ENCODE peak calls at places on chromosomes 4 and X, in four cellular contexts. P, Z, Y and W are unnamed samples. For H3K4me1, the result is how much of the 10 kb centered on the place peaks cover.

GRCh38 chr4:6116696-6117285 is 83.6 kb downstream of the JAKMIP1 start:
- DNase-seq in P (no peak), Z (peak), Y (no peak), W (no peak)

GRCh38 chr4:37661643-37662221 is 24.4 kb downstream of the RELL1 start:
- DNase-seq in P (no peak), Y (peak), Z (no peak), W (no peak)

GRCh38 chrX:50707955-50708694 is 105.9 kb downstream of the SHROOM4 start:
- DNase-seq in P (no peak), Y (no peak), Z (peak), W (no peak)

GRCh38 chr4:156138781-156139280 is 185.2 kb upstream of the CTSO start:
- DNase-seq in Z (no peak), Y (no peak), P (no peak), W (no peak)

GRCh38 chrX:17977696-17978095 is 116.6 kb upstream of the RAI2 start:
- DNase-seq in P (no peak), Z (no peak), Y (no peak), W (no peak)

GRCh38 chr4:6617246-6617645 is 23.2 kb upstream of the MRFAP1 start:
- DNase-seq in Y (no peak), Z (no peak), P (no peak), W (no peak)

GRCh38 chrX:118698516-118699247 is 28.7 kb upstream of the IL13RA1 start:
- DNase-seq in P (no peak), Y (peak), Z (no peak), W (no peak)

GRCh38 chrX:43581888-43582539 is 74.1 kb upstream of the MAOA start:
- DNase-seq in P (no peak), Z (no peak), Y (no peak), W (no peak)

GRCh38 chr4:123606946-123607542 is 210.4 kb downstream of the SPRY1 start:
- DNase-seq in Y (no peak), P (no peak), Z (no peak), W (no peak)

GRCh38 chr4:189525304-189525703 is 415.4 kb upstream of the FRG1 start:
- DNase-seq in P (no peak), Y (no peak), Z (no peak), W (no peak)

GRCh38 chr4:147587061-147587460 is 30.1 kb upstream of the TMEM184C start:
- DNase-seq in Y (no peak), Z (no peak), P (no peak), W (no peak)

GRCh38 chrX:19183777-19184485 is 61.7 kb upstream of the ADGRG2 start:
- DNase-seq in Z (peak), P (no peak), Y (no peak), W (no peak)

GRCh38 chr4:107931775-107932321 is 499 bp downstream of the CYP2U1 start:
- DNase-seq in Y (no peak), P (no peak), Z (no peak), W (peak)

GRCh38 chrX:15344106-15344505 is 8.8 kb upstream of the PIGA start:
- DNase-seq in Z (no peak), P (no peak), Y (no peak), W (no peak)

GRCh38 chr4:175961604-175962003 is 104.0 kb upstream of the WDR17 start:
- DNase-seq in Y (no peak), P (no peak), Z (no peak), W (no peak)

GRCh38 chr4:24169956-24170355 is 280.1 kb upstream of the PPARGC1A start:
- DNase-seq in Y (no peak), P (no peak), Z (no peak), W (no peak)

GRCh38 chr4:150302553-150302952 is 224.3 kb downstream of the DCLK2 start:
- DNase-seq in Y (peak), Z (no peak), P (peak), W (peak)

GRCh38 chr4:187333151-187333550 is 609.5 kb upstream of the FAT1 start:
- DNase-seq in Z (no peak), P (no peak), Y (no peak), W (no peak)

GRCh38 chrX:51507551-51507950 is 11.2 kb upstream of the NUDT11 start:
- DNase-seq in Z (no peak), Y (no peak), P (no peak), W (no peak)

GRCh38 chr4:67542076-67542475 is 3.2 kb downstream of the CENPC start:
- DNase-seq in Y (no peak), P (no peak), Z (no peak), W (no peak)

GRCh38 chr4:20445933-20446723 is 194.4 kb downstream of the SLIT2 start:
- DNase-seq in P (no peak), Y (no peak), Z (no peak), W (no peak)

GRCh38 chr4:151415978-151416377 is 7.0 kb downstream of the FHIP1A start:
- DNase-seq in Z (no peak), Y (peak), P (no peak), W (no peak)

GRCh38 chrX:20026278-20026677 is 35.4 kb upstream of the BCLAF3 start:
- DNase-seq in Z (no peak), P (no peak), Y (no peak), W (no peak)

GRCh38 chrX:20514358-20514757 is 247.6 kb upstream of the RPS6KA3 start:
- DNase-seq in Z (no peak), Y (peak), P (no peak), W (no peak)

GRCh38 chr4:16579866-16580265 is 318.6 kb downstream of the LDB2 start:
- DNase-seq in Z (no peak), P (no peak), Y (no peak), W (no peak)

GRCh38 chrX:124230573-124231300 is 101.7 kb upstream of the TEX13D start:
- DNase-seq in Y (no peak), P (no peak), Z (no peak), W (no peak)

GRCh38 chrX:78514852-78515251 is 144.3 kb downstream of the RTL3 start:
- DNase-seq in Z (no peak), Y (no peak), P (no peak), W (no peak)

GRCh38 chr4:122000849-122001248 is 49.0 kb upstream of the TRPC3 start:
- DNase-seq in P (no peak), Y (no peak), Z (no peak), W (no peak)

GRCh38 chr4:140103676-140104075 is 50.3 kb downstream of the MAML3 start:
- DNase-seq in Y (peak), Z (no peak), P (no peak), W (no peak)

GRCh38 chr4:1512738-1513660 is 106.8 kb upstream of the NKX1-1 start:
- DNase-seq in Z (peak), Y (peak), P (peak), W (peak)

GRCh38 chr4:119623025-119623424 is 5.6 kb downstream of the PDE5A start:
- DNase-seq in Y (peak), Z (no peak), P (no peak), W (no peak)

DNA sequence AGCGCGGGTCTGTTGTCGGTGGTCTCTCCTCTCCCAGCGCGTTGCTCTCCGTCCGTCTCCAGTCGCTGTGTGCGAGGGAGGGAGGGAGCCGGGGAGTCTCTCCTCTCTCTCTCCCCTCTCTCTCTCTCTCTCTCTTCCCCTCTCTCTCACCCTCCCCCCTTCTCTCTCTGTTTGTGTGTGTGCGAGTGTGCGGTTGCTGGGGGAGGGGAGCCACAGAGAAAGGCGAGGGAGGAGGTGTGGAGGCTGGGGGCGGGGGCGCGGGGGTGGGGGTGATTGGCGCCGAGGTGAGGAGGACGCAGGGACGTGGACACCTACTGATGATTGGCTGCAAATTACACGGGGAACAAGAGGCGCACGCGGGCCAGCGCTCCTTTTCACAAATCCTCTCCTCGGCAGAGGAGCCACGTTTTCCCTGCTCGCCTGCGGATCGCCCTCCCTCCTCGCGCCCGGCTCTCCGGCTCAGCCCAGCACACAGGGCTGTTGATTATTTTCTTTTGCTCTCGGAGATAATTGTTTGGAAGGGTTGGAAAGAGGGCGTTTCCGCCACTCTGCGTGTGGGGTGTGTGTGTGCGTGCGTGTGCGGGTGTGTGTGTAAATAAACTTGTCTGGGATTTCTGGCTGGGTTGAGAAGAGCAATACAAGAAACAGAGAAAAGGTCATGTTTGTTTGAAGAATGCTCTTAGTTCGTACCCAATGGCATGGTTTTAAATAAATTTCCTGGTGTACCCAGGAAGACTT is at the start of gene CXXC4:
- DNase-seq in Z (peak), P (peak), Y (peak), W (peak)
- TF ChIP-seq POLR2A in Z (peak), P (no peak), Y (no peak), W (no peak)

DNA sequence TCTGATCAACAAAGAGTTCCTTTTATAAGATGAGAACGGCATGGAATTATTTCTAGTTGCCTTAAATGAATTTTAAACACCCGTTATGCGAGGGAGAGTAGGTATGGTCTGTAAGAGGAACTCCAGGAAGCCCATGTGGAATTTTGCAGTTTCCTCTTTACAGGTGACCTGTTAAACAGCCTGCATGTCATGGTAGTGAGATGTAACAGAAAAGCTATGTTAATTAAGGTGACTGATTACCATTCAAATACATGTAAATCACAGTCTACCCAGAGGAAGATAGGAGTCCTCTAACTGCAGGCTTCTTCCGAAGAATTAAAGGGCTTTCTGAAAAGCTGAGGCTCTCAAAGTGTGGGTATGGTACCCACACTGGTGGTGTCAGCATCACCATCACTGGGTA is 163.6 kb downstream of the CBR4 start:
- DNase-seq in Z (no peak), P (no peak), Y (no peak), W (no peak)
- H3K4me1 ChIP-seq in Z (under half), P (under half), Y (under half), W (under half)

GRCh38 chrX:46912098-46912672 is at the start of gene JADE3:
- DNase-seq in Y (peak), Z (peak), P (peak), W (peak)
- TF ChIP-seq POLR2A in Y (no peak), Z (peak), P (no peak), W (peak)

DNA sequence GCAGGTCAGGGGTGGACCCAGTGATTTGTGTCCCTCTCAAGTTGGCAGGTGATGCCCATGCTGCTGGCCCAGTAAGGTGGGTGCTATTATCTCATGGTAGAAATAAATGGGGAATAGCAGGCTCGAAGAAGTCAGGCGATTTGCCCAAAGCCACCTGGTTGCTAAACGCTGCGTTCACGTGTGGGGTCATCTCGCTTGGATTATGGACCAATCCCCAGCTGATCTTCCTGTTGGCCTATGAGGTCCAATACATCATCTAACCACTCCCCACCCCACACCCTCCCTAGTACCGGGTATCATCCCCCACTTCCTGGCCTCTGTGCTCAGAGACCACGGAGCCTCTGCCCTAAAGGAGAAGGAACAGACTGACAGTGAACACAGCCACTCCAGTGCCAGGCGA is 18.3 kb upstream of the MSX1 start:
- DNase-seq in Z (no peak), Y (no peak), P (no peak), W (no peak)
- H3K4me1 ChIP-seq in Z (under half), Y (under half), P (under half), W (under half)

GRCh38 chr4:25922812-25923369 is 8.9 kb downstream of the SMIM20 start:
- DNase-seq in Y (no peak), P (no peak), Z (no peak), W (no peak)
- TF ChIP-seq POLR2A in Y (no peak), P (no peak), Z (no peak), W (no peak)

GRCh38 chr4:7852568-7853185 is 87.0 kb downstream of the AFAP1 start:
- DNase-seq in P (no peak), Z (no peak), Y (no peak), W (no peak)

GRCh38 chr4:7855731-7856130 is 83.9 kb downstream of the AFAP1 start:
- DNase-seq in P (no peak), Z (no peak), Y (no peak), W (no peak)

GRCh38 chr4:7854697-7855370 is 84.8 kb downstream of the AFAP1 start:
- DNase-seq in P (no peak), Y (no peak), Z (no peak), W (no peak)

GRCh38 chr4:7854211-7854610 is 85.5 kb downstream of the AFAP1 start:
- DNase-seq in P (no peak), Z (no peak), Y (no peak), W (no peak)

GRCh38 chr4:7853271-7853670 is 86.4 kb downstream of the AFAP1 start:
- DNase-seq in Y (no peak), Z (no peak), P (no peak), W (no peak)
- H3K4me1 ChIP-seq in Y (under half), Z (under half), P (under half), W (under half)

GRCh38 chrX:11757729-11758399 is at the start of gene MSL3:
- DNase-seq in P (peak), Z (peak), Y (peak), W (peak)
- TF ChIP-seq POLR2A in P (peak), Z (peak), Y (peak), W (peak)

GRCh38 chrX:2711441-2711840 is 20.3 kb downstream of the CD99 start:
- DNase-seq in P (no peak), Z (no peak), Y (no peak), W (no peak)
- H3K4me1 ChIP-seq in P (under half), Z (under half), Y (under half), W (under half)